ENCODE peak calls at places on chromosomes 7 and 10, in seven cellular contexts. R is HCT116, Q is K562, F is HepG2, J is H1, G is SK-N-SH, T is GM12878. Z is an unnamed sample.

GRCh38 chr10:92702301-92702916 is 12.7 kb downstream of the HHEX start:
- DNase-seq in R (no peak), Q (no peak), F (no peak), J (no peak), G (no peak), T (no peak), Z (no peak)

GRCh38 chr7:66326501-66327180 is 121.5 kb downstream of the TPST1 start:
- DNase-seq in R (no peak), Q (no peak), F (no peak), J (no peak), G (peak), T (no peak), Z (no peak)

GRCh38 chr7:16078076-16078952 is 343.0 kb downstream of the CRPPA start:
- DNase-seq in R (peak), Q (peak), F (peak), J (no peak), G (peak), T (no peak), Z (peak)

GRCh38 chr7:46744957-46745699 is 824.1 kb upstream of the IGFBP3 start:
- DNase-seq in R (no peak), Q (no peak), F (no peak), J (no peak), G (no peak), T (no peak), Z (no peak)

GRCh38 chr7:131802195-131802594 is 245.8 kb upstream of the PODXL start:
- DNase-seq in R (no peak), Q (no peak), F (no peak), J (no peak), G (no peak), T (no peak), Z (no peak)

GRCh38 chr7:121761399-121761798 is 111.6 kb upstream of the PTPRZ1 start:
- DNase-seq in R (no peak), Q (no peak), F (no peak), J (no peak), G (no peak), T (no peak), Z (no peak)

GRCh38 chr7:151137076-151137611 is 30.4 kb downstream of the GBX1 start:
- DNase-seq in R (no peak), Q (no peak), F (no peak), J (no peak), G (peak), T (no peak), Z (no peak)

GRCh38 chr10:67087140-67087436 is 161.3 kb downstream of the LRRTM3 start:
- DNase-seq in R (no peak), Q (no peak), F (no peak), J (no peak), G (no peak), T (no peak), Z (no peak)

GRCh38 chr10:43970747-43971146 is 322.1 kb upstream of the ZNF32 start:
- DNase-seq in R (no peak), Q (no peak), F (no peak), J (no peak), G (no peak), T (no peak), Z (no peak)

GRCh38 chr7:22675917-22676343 is 51.1 kb upstream of the IL6 start:
- DNase-seq in R (no peak), Q (no peak), F (no peak), J (no peak), G (no peak), T (no peak), Z (no peak)

GRCh38 chr10:33386926-33387325 is 52.5 kb upstream of the NRP1 start:
- DNase-seq in R (no peak), Q (no peak), F (no peak), J (no peak), G (no peak), T (no peak), Z (no peak)

GRCh38 chr7:123220396-123220795 is 20.6 kb upstream of the SLC13A1 start:
- DNase-seq in R (no peak), Q (no peak), F (no peak), J (no peak), G (no peak), T (no peak), Z (no peak)

GRCh38 chr7:100456561-100456957 is 7.5 kb downstream of the SPACDR start:
- DNase-seq in R (no peak), Q (no peak), F (no peak), J (no peak), G (no peak), T (no peak), Z (no peak)

GRCh38 chr7:82481499-82482097 is 38.0 kb upstream of the CACNA2D1 start:
- DNase-seq in R (peak), Q (no peak), F (peak), J (no peak), G (peak), T (peak), Z (peak)

GRCh38 chr7:91940171-91940570 is 491 bp upstream of the AKAP9 start:
- DNase-seq in R (no peak), Q (peak), F (peak), J (no peak), G (peak), T (no peak), Z (no peak)

GRCh38 chr7:73906874-73907273 is 45.9 kb downstream of the TMEM270 start:
- DNase-seq in R (no peak), Q (peak), F (no peak), J (no peak), G (peak), T (no peak), Z (no peak)

GRCh38 chr10:100736144-100736808 is 9.1 kb upstream of the PAX2 start:
- DNase-seq in R (no peak), Q (no peak), F (no peak), J (no peak), G (no peak), T (no peak), Z (no peak)

GRCh38 chr7:12493407-12493806 is 77.1 kb upstream of the SCIN start:
- DNase-seq in R (no peak), Q (peak), F (no peak), J (no peak), G (no peak), T (no peak), Z (no peak)

GRCh38 chr10:116740971-116741370 is 1.4 kb downstream of the HSPA12A start:
- DNase-seq in R (no peak), Q (no peak), F (no peak), J (no peak), G (peak), T (no peak), Z (no peak)

GRCh38 chr10:124763267-124763666 is 19.1 kb upstream of the FAM53B start:
- DNase-seq in R (no peak), Q (no peak), F (no peak), J (no peak), G (no peak), T (no peak), Z (no peak)

GRCh38 chr7:30733216-30733615 is 18.7 kb upstream of the INMT start:
- DNase-seq in R (no peak), Q (no peak), F (no peak), J (no peak), G (no peak), T (no peak), Z (no peak)

GRCh38 chr10:4306871-4307270 is 519.1 kb upstream of the AKR1E2 start:
- DNase-seq in R (no peak), Q (no peak), F (no peak), J (no peak), G (no peak), T (no peak), Z (no peak)

GRCh38 chr10:61492596-61492995 is 39.4 kb upstream of the TMEM26 start:
- DNase-seq in R (no peak), Q (no peak), F (no peak), J (no peak), G (no peak), T (no peak), Z (no peak)

GRCh38 chr10:59607971-59608370 is 101.7 kb downstream of the SLC16A9 start:
- DNase-seq in R (no peak), Q (no peak), F (no peak), J (no peak), G (no peak), T (no peak), Z (no peak)

GRCh38 chr10:33524966-33525365 is 190.5 kb upstream of the NRP1 start:
- DNase-seq in R (no peak), Q (no peak), F (no peak), J (no peak), G (no peak), T (no peak), Z (peak)

GRCh38 chr10:132326925-132327324 is 5.1 kb upstream of the LRRC27 start:
- DNase-seq in R (no peak), Q (no peak), F (no peak), J (no peak), G (no peak), T (no peak), Z (no peak)
- TF ChIP-seq JUND in R (no peak), Q (no peak), F (no peak), J (no peak), G (no peak), T (no peak), Z (no peak)

GRCh38 chr7:525740-526139 is 6.1 kb upstream of the PDGFA start:
- DNase-seq in R (no peak), Q (no peak), F (no peak), J (no peak), G (no peak), T (no peak), Z (no peak)
- TF ChIP-seq JUND in R (no peak), Q (no peak), F (no peak), J (no peak), G (no peak), T (no peak), Z (no peak)

DNA sequence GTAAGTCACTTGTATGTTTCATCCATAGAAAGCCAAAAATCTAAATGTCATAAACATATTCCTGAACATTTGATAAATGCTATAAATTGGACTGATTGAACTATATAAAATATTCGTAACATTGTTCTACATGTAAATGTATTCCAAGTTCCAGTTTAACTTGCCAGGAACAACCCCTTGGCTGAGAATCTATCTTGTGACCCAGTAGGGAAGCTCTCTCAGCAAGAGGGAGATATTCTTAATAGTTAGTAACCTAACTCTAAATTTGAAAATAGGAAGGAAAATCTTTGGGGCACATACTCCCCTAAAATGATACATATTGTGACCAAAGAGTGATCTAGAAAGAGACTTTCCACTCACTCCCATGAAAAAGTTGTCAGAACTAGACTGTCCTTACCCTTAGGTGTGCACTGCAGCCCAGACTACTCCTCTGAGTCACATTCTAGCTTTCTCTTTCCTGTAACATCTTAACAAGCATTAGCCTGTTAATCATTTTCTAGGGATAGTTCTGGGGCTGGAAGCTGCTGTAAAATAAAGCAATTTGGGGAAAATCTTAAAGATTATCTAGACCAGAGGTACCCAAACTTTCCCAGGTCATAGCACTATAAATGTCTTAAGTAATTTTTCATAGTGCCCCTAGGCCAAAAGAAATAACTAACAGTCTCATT is 73.7 kb upstream of the SKAP2 start:
- DNase-seq in R (no peak), Q (no peak), F (no peak), J (no peak), G (no peak), T (no peak), Z (no peak)
- TF ChIP-seq JUND in R (no peak), Q (no peak), F (no peak), J (no peak), G (no peak), T (no peak), Z (no peak)

GRCh38 chr7:158827411-158828342 is 1.6 kb downstream of the ESYT2 start:
- DNase-seq in R (no peak), Q (peak), F (no peak), J (no peak), G (no peak), T (no peak), Z (peak)

GRCh38 chr7:158825628-158826289 is 3.5 kb downstream of the ESYT2 start:
- DNase-seq in R (no peak), Q (no peak), F (peak), J (no peak), G (no peak), T (no peak), Z (no peak)

GRCh38 chr7:158821173-158822021 is 7.9 kb downstream of the ESYT2 start:
- DNase-seq in R (peak), Q (peak), F (peak), J (no peak), G (no peak), T (no peak), Z (no peak)

GRCh38 chr7:158820656-158821055 is 8.7 kb downstream of the ESYT2 start:
- DNase-seq in R (no peak), Q (no peak), F (no peak), J (no peak), G (no peak), T (no peak), Z (no peak)

DNA sequence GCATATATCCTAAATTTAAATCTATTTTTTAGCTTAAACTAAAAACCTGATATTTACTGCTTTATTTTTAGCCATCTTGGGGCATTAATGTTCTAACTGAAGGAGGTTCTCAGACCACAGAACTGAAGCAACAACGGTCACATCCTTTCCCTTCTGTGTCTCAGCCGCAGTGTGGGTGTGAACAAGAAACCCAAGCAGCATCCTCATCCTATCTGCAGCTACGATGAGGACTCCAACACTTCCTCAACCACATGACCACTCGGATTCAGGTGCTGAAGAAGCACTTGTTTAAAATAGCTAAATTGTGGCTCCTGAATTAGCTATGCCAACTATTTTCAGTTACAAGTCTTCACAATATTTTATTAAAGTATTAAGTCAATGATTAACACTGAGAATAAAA is 5.3 kb downstream of the ESYT2 start:
- DNase-seq in R (no peak), Q (no peak), F (no peak), J (no peak), G (no peak), T (peak), Z (no peak)
- TF ChIP-seq JUND in R (no peak), Q (no peak), F (no peak), J (no peak), G (no peak), T (no peak), Z (no peak)

DNA sequence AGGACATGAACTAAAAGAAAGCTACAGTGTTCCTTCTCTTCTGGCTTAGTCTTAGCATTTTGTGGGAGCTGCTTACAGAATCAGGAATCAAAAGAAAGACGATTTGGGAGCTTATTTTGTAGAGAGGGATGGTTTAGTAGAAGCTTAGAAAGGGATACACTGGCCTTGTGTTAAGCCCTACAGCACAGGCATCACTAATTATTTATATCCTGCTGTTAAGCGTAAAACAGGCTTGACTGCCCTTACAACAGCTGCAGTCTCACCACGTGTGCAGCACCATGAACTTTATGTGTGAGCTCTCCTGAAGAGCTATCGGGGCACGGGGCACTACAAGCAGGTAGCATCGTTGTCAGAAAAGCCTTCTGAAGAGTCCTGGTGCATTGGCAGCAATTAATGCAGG is 798.3 kb downstream of the NXPH1 start:
- DNase-seq in R (no peak), Q (no peak), F (no peak), J (no peak), G (no peak), T (no peak), Z (no peak)
- TF ChIP-seq JUND in R (no peak), Q (no peak), F (no peak), J (no peak), G (no peak), T (no peak), Z (no peak)

GRCh38 chr7:110800984-110801383 is 289.9 kb upstream of the LRRN3 start:
- DNase-seq in R (no peak), Q (no peak), F (no peak), J (no peak), G (no peak), T (no peak), Z (no peak)

GRCh38 chr7:110801502-110801901 is 289.4 kb upstream of the LRRN3 start:
- DNase-seq in R (no peak), Q (no peak), F (no peak), J (no peak), G (no peak), T (peak), Z (no peak)

GRCh38 chr7:110804501-110804900 is 286.4 kb upstream of the LRRN3 start:
- DNase-seq in R (no peak), Q (no peak), F (no peak), J (no peak), G (no peak), T (no peak), Z (no peak)

DNA sequence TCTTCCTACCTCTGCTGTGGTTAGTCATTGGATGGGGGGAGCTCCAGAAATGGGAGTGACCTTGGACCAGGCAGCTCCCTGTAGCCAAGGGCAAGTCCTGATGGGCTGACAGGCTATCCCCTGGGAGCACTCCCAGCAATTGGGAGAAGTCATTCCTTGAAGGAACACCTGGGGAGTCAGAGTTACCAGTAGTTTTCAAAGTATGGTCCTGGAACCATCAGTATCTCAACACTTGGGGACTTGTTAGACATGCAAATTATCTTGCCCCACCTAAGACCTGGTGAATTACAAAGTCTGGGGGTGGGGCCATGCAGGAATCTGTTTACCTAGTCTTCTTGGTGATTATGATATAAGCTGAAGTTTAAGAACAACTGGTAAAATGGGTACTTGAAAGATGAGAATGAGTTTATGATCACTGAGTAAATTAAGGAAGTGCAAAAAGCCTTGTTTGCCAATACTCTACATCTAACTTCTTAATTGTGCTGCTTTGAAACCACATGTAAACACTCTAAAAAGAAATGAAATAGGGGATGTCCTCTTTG is 287.3 kb upstream of the LRRN3 start:
- DNase-seq in R (no peak), Q (no peak), F (no peak), J (no peak), G (no peak), T (no peak), Z (no peak)
- TF ChIP-seq JUND in R (no peak), Q (no peak), F (no peak), J (no peak), G (no peak), T (no peak), Z (no peak)

DNA sequence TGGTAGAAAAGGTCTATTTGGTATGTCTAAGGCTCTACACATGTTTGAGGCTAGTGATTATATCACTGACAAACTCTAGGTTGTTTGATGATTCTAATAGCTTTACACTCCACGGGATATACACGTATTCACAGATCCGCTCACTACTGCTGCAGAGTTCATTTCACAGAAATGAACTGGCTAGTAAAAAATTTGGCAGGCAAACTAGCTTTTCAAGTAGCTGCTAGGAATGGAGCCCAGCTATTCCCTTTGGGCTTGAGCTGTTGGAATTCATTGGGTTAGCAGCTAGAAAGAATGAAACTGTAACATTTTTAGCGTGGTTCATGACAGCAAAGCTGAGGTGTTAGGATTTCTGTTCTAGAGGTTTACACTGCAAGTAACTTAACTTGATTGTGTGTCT is 37.6 kb downstream of the R3HCC1L start:
- DNase-seq in R (no peak), Q (no peak), F (no peak), J (no peak), G (no peak), T (no peak), Z (peak)
- TF ChIP-seq JUND in R (no peak), Q (no peak), F (no peak), J (no peak), G (no peak), T (no peak), Z (no peak)

GRCh38 chr7:80087051-80087767 is 47.4 kb upstream of the GNAI1 start:
- DNase-seq in R (peak), Q (no peak), F (no peak), J (no peak), G (no peak), T (no peak), Z (peak)
- TF ChIP-seq JUND in R (no peak), Q (no peak), F (no peak), J (no peak), G (no peak), T (no peak), Z (no peak)

GRCh38 chr7:39051707-39052106 is 74.0 kb downstream of the POU6F2 start:
- DNase-seq in R (no peak), Q (no peak), F (no peak), J (no peak), G (no peak), T (no peak), Z (no peak)
- TF ChIP-seq JUND in R (no peak), Q (no peak), F (no peak), J (no peak), G (no peak), T (no peak), Z (no peak)

DNA sequence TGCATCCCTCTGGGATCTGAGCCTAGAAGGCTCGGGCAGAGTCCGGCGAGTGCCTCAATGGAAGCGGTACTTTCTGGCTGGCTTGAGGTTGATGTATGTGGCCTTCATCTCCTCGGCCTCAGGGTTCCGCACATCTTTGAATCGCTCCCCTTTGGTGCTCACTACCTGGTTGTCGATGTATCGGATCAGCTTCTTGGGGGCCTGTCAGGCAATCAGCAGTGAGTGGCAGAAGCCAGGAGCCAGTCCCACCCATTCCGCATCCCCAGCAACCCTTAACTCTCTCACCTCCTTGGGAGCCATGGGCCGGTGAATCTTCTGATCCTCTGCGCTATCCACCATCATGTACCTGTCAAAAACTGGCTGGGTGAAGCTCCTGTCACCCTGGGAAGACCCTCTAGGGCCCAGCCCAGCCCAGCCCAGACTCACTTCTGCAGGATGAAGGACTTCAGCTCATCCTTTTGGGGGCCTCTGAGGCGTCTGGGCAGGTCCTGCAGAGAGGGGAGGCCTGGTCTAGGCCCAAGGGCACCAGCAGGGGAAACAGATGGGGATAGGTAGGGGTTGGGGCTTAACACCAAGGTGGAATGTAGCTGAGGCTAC is 2.8 kb downstream of the FBXL15 start:
- DNase-seq in R (no peak), Q (no peak), F (no peak), J (no peak), G (no peak), T (no peak), Z (no peak)
- TF ChIP-seq JUND in R (no peak), Q (no peak), F (no peak), J (no peak), G (no peak), T (no peak), Z (no peak)